ENCODE peak calls at places on chromosomes 11 and 22, in nine cellular contexts. One of them, this sample, is unnamed. For H3K27me3, the result is how much of the 10 kb centered on the place peaks cover.

GRCh38 chr11:68749501-68750196 is 1.7 kb downstream of the TESMIN start:
- DNase-seq in fibroblast of lung: peak
- DNase-seq in sigmoid colon: no peak
- DNase-seq in adrenal gland: no peak
- DNase-seq in GM23248: peak
- DNase-seq in tibial artery: no peak
- DNase-seq in right atrium auricular region: no peak
- DNase-seq in CD8-positive, alpha-beta memory T cell: no peak
- DNase-seq in mesendoderm: peak
- DNase-seq in this sample: no peak

GRCh38 chr11:47394322-47395224 is 13.8 kb upstream of the SLC39A13 start:
- DNase-seq in fibroblast of lung: no peak
- DNase-seq in sigmoid colon: peak
- DNase-seq in adrenal gland: peak
- DNase-seq in GM23248: no peak
- DNase-seq in tibial artery: no peak
- DNase-seq in right atrium auricular region: no peak
- DNase-seq in CD8-positive, alpha-beta memory T cell: peak
- DNase-seq in mesendoderm: no peak
- DNase-seq in this sample: no peak

GRCh38 chr22:35335936-35336781 is 36.5 kb downstream of the TOM1 start:
- DNase-seq in fibroblast of lung: no peak
- DNase-seq in sigmoid colon: peak
- DNase-seq in adrenal gland: peak
- DNase-seq in GM23248: no peak
- DNase-seq in tibial artery: no peak
- DNase-seq in right atrium auricular region: no peak
- DNase-seq in CD8-positive, alpha-beta memory T cell: no peak
- DNase-seq in mesendoderm: no peak
- DNase-seq in this sample: no peak

GRCh38 chr11:10504490-10504889 is 36.5 kb downstream of the RNF141 start:
- DNase-seq in fibroblast of lung: no peak
- DNase-seq in sigmoid colon: peak
- DNase-seq in adrenal gland: no peak
- DNase-seq in GM23248: no peak
- DNase-seq in tibial artery: no peak
- DNase-seq in right atrium auricular region: no peak
- DNase-seq in CD8-positive, alpha-beta memory T cell: no peak
- DNase-seq in mesendoderm: no peak
- DNase-seq in this sample: no peak

GRCh38 chr11:67405196-67405567 is 1.3 kb downstream of the TBC1D10C start:
- DNase-seq in fibroblast of lung: no peak
- DNase-seq in sigmoid colon: no peak
- DNase-seq in adrenal gland: no peak
- DNase-seq in GM23248: no peak
- DNase-seq in tibial artery: no peak
- DNase-seq in right atrium auricular region: no peak
- DNase-seq in CD8-positive, alpha-beta memory T cell: no peak
- DNase-seq in mesendoderm: no peak
- DNase-seq in this sample: no peak

GRCh38 chr11:57314221-57314973 is 10.4 kb downstream of the TNKS1BP1 start:
- DNase-seq in fibroblast of lung: no peak
- DNase-seq in sigmoid colon: peak
- DNase-seq in adrenal gland: no peak
- DNase-seq in GM23248: no peak
- DNase-seq in tibial artery: no peak
- DNase-seq in right atrium auricular region: no peak
- DNase-seq in CD8-positive, alpha-beta memory T cell: no peak
- DNase-seq in mesendoderm: no peak
- DNase-seq in this sample: no peak

GRCh38 chr11:90179923-90180322 is 42.9 kb downstream of the CHORDC1 start:
- DNase-seq in fibroblast of lung: no peak
- DNase-seq in sigmoid colon: no peak
- DNase-seq in adrenal gland: no peak
- DNase-seq in GM23248: no peak
- DNase-seq in tibial artery: no peak
- DNase-seq in right atrium auricular region: no peak
- DNase-seq in CD8-positive, alpha-beta memory T cell: no peak
- DNase-seq in mesendoderm: no peak
- DNase-seq in this sample: no peak

GRCh38 chr11:129814244-129814992 is 1.2 kb upstream of the TMEM45B start:
- DNase-seq in fibroblast of lung: no peak
- DNase-seq in sigmoid colon: no peak
- DNase-seq in adrenal gland: no peak
- DNase-seq in GM23248: no peak
- DNase-seq in tibial artery: no peak
- DNase-seq in right atrium auricular region: no peak
- DNase-seq in CD8-positive, alpha-beta memory T cell: peak
- DNase-seq in mesendoderm: peak
- DNase-seq in this sample: no peak

DNA sequence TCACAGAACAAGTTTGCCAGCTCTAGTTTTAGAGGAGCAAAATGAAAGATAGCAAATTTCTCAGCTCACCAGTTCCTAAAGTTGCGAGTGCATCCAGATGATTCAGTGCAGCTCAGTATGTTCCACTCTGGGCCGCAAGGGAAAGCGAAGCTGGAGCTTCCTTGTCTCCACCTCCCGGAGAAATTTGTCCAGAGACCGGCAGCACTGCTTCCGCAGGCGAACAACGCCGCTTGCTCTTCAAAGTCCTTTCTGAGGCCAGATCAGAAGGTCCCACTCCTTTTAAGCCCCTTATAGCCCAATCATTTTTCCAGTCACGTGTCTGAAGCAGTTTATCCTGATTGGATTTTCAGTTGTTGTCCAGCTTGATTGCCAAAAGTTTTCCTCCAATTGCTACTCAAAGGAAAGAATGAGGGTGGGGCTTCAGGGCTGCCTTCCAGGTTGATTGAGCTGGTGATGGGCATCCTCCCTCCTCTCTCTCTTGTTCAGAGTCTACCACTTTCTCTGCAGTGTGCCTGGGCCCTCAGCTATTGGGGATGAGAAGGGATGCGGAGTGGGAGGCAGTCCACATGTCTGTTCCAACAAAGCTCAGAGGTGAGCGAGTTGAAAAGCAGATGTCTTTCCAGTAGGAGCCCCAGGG is at the start of gene ZNF280A:
- DNase-seq in fibroblast of lung: no peak
- DNase-seq in sigmoid colon: no peak
- DNase-seq in adrenal gland: peak
- DNase-seq in GM23248: peak
- DNase-seq in tibial artery: no peak
- DNase-seq in right atrium auricular region: no peak
- DNase-seq in CD8-positive, alpha-beta memory T cell: no peak
- DNase-seq in mesendoderm: peak
- DNase-seq in this sample: no peak
- H3K27me3 ChIP-seq in fibroblast of lung: under half
- H3K27me3 ChIP-seq in sigmoid colon: under half
- H3K27me3 ChIP-seq in adrenal gland: under half
- H3K27me3 ChIP-seq in GM23248: under half
- H3K27me3 ChIP-seq in tibial artery: under half
- H3K27me3 ChIP-seq in right atrium auricular region: under half
- H3K27me3 ChIP-seq in CD8-positive, alpha-beta memory T cell: under half
- H3K27me3 ChIP-seq in mesendoderm: under half
- H3K27me3 ChIP-seq in this sample: under half

GRCh38 chr11:74639533-74639932 is 47.2 kb downstream of the POLD3 start:
- DNase-seq in fibroblast of lung: no peak
- DNase-seq in sigmoid colon: no peak
- DNase-seq in adrenal gland: no peak
- DNase-seq in GM23248: no peak
- DNase-seq in tibial artery: no peak
- DNase-seq in right atrium auricular region: no peak
- DNase-seq in CD8-positive, alpha-beta memory T cell: no peak
- DNase-seq in mesendoderm: no peak
- DNase-seq in this sample: no peak

GRCh38 chr11:74642912-74643311 is 50.5 kb downstream of the POLD3 start:
- DNase-seq in fibroblast of lung: no peak
- DNase-seq in sigmoid colon: no peak
- DNase-seq in adrenal gland: no peak
- DNase-seq in GM23248: no peak
- DNase-seq in tibial artery: no peak
- DNase-seq in right atrium auricular region: no peak
- DNase-seq in CD8-positive, alpha-beta memory T cell: no peak
- DNase-seq in mesendoderm: no peak
- DNase-seq in this sample: no peak

GRCh38 chr11:74641289-74641688 is 48.9 kb downstream of the POLD3 start:
- DNase-seq in fibroblast of lung: no peak
- DNase-seq in sigmoid colon: no peak
- DNase-seq in adrenal gland: no peak
- DNase-seq in GM23248: no peak
- DNase-seq in tibial artery: no peak
- DNase-seq in right atrium auricular region: no peak
- DNase-seq in CD8-positive, alpha-beta memory T cell: no peak
- DNase-seq in mesendoderm: no peak
- DNase-seq in this sample: no peak

GRCh38 chr11:74644084-74644483 is 51.7 kb downstream of the POLD3 start:
- DNase-seq in fibroblast of lung: no peak
- DNase-seq in sigmoid colon: no peak
- DNase-seq in adrenal gland: no peak
- DNase-seq in GM23248: no peak
- DNase-seq in tibial artery: no peak
- DNase-seq in right atrium auricular region: no peak
- DNase-seq in CD8-positive, alpha-beta memory T cell: no peak
- DNase-seq in mesendoderm: no peak
- DNase-seq in this sample: no peak

DNA sequence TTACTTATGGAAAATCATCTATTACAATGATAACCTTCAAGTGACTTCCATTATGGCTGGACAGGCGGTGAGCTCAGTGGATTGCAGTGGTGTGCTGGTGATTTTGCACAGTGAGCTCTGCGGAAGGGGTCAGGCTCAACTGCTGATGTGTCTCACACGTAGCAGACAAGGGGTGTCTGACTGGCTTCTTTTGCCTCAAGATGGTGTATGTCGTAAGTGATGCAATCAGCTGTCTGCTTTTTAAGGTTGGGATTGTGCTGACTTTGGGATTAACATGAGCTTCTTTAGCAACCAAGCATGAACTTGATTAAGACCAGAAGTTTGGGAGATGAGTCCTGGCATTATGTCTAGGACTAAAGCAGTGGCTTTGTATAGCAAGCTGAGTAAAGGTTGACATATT is 49.5 kb downstream of the POLD3 start:
- DNase-seq in fibroblast of lung: no peak
- DNase-seq in sigmoid colon: no peak
- DNase-seq in adrenal gland: no peak
- DNase-seq in GM23248: no peak
- DNase-seq in tibial artery: no peak
- DNase-seq in right atrium auricular region: no peak
- DNase-seq in CD8-positive, alpha-beta memory T cell: no peak
- DNase-seq in mesendoderm: no peak
- DNase-seq in this sample: no peak
- H3K27ac ChIP-seq in fibroblast of lung: no peak
- H3K27ac ChIP-seq in sigmoid colon: peak
- H3K27ac ChIP-seq in adrenal gland: no peak
- H3K27ac ChIP-seq in GM23248: no peak
- H3K27ac ChIP-seq in tibial artery: no peak
- H3K27ac ChIP-seq in right atrium auricular region: no peak
- H3K27ac ChIP-seq in CD8-positive, alpha-beta memory T cell: no peak
- H3K27ac ChIP-seq in mesendoderm: no peak
- H3K27ac ChIP-seq in this sample: no peak

GRCh38 chr11:79189055-79189454 is 251.8 kb downstream of the TENM4 start:
- DNase-seq in fibroblast of lung: no peak
- DNase-seq in sigmoid colon: no peak
- DNase-seq in adrenal gland: no peak
- DNase-seq in GM23248: no peak
- DNase-seq in tibial artery: no peak
- DNase-seq in right atrium auricular region: no peak
- DNase-seq in CD8-positive, alpha-beta memory T cell: no peak
- DNase-seq in mesendoderm: no peak
- DNase-seq in this sample: no peak

GRCh38 chr11:79193663-79194062 is 247.2 kb downstream of the TENM4 start:
- DNase-seq in fibroblast of lung: no peak
- DNase-seq in sigmoid colon: no peak
- DNase-seq in adrenal gland: no peak
- DNase-seq in GM23248: no peak
- DNase-seq in tibial artery: no peak
- DNase-seq in right atrium auricular region: no peak
- DNase-seq in CD8-positive, alpha-beta memory T cell: no peak
- DNase-seq in mesendoderm: no peak
- DNase-seq in this sample: no peak

GRCh38 chr11:79189604-79190003 is 251.2 kb downstream of the TENM4 start:
- DNase-seq in fibroblast of lung: no peak
- DNase-seq in sigmoid colon: no peak
- DNase-seq in adrenal gland: no peak
- DNase-seq in GM23248: no peak
- DNase-seq in tibial artery: no peak
- DNase-seq in right atrium auricular region: no peak
- DNase-seq in CD8-positive, alpha-beta memory T cell: no peak
- DNase-seq in mesendoderm: no peak
- DNase-seq in this sample: no peak

GRCh38 chr11:79195209-79195608 is 245.6 kb downstream of the TENM4 start:
- DNase-seq in fibroblast of lung: no peak
- DNase-seq in sigmoid colon: no peak
- DNase-seq in adrenal gland: no peak
- DNase-seq in GM23248: no peak
- DNase-seq in tibial artery: no peak
- DNase-seq in right atrium auricular region: no peak
- DNase-seq in CD8-positive, alpha-beta memory T cell: no peak
- DNase-seq in mesendoderm: no peak
- DNase-seq in this sample: no peak

DNA sequence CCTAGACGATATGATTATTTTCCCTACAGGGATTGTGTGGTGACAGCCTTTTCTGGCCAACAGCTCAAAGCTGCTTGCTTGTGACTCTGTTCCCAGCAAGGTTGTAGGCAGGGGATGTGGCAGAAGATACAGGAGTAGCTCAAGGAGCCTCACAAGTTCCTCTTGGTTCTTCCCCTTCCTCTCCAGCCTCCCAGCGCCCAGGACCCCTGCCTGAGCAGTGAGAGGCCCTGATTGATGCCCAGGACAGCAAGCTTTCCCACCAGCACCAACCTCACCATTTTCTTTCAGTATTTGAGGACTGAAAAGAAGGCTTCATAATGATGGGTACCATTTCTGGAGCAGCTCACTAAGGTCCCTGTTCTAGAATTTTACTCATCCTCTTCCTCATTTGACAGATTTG is 248.0 kb downstream of the TENM4 start:
- DNase-seq in fibroblast of lung: no peak
- DNase-seq in sigmoid colon: no peak
- DNase-seq in adrenal gland: no peak
- DNase-seq in GM23248: no peak
- DNase-seq in tibial artery: no peak
- DNase-seq in right atrium auricular region: no peak
- DNase-seq in CD8-positive, alpha-beta memory T cell: no peak
- DNase-seq in mesendoderm: no peak
- DNase-seq in this sample: no peak
- H3K27me3 ChIP-seq in fibroblast of lung: under half
- H3K27me3 ChIP-seq in sigmoid colon: under half
- H3K27me3 ChIP-seq in adrenal gland: under half
- H3K27me3 ChIP-seq in GM23248: under half
- H3K27me3 ChIP-seq in tibial artery: under half
- H3K27me3 ChIP-seq in right atrium auricular region: under half
- H3K27me3 ChIP-seq in CD8-positive, alpha-beta memory T cell: under half
- H3K27me3 ChIP-seq in mesendoderm: under half
- H3K27me3 ChIP-seq in this sample: under half

GRCh38 chr22:20316217-20316843 is 3.5 kb downstream of the DGCR6L start:
- DNase-seq in fibroblast of lung: no peak
- DNase-seq in sigmoid colon: peak
- DNase-seq in adrenal gland: peak
- DNase-seq in GM23248: no peak
- DNase-seq in tibial artery: no peak
- DNase-seq in right atrium auricular region: peak
- DNase-seq in CD8-positive, alpha-beta memory T cell: no peak
- DNase-seq in mesendoderm: no peak
- DNase-seq in this sample: no peak

GRCh38 chr22:20315337-20316216 is 4.3 kb downstream of the DGCR6L start:
- DNase-seq in fibroblast of lung: no peak
- DNase-seq in sigmoid colon: no peak
- DNase-seq in adrenal gland: peak
- DNase-seq in GM23248: no peak
- DNase-seq in tibial artery: peak
- DNase-seq in right atrium auricular region: peak
- DNase-seq in CD8-positive, alpha-beta memory T cell: no peak
- DNase-seq in mesendoderm: no peak
- DNase-seq in this sample: peak

GRCh38 chr22:20319745-20320658 is at the start of gene DGCR6L:
- DNase-seq in fibroblast of lung: peak
- DNase-seq in sigmoid colon: peak
- DNase-seq in adrenal gland: peak
- DNase-seq in GM23248: peak
- DNase-seq in tibial artery: peak
- DNase-seq in right atrium auricular region: peak
- DNase-seq in CD8-positive, alpha-beta memory T cell: peak
- DNase-seq in mesendoderm: peak
- DNase-seq in this sample: peak

GRCh38 chr22:20316844-20317401 is 2.9 kb downstream of the DGCR6L start:
- DNase-seq in fibroblast of lung: no peak
- DNase-seq in sigmoid colon: no peak
- DNase-seq in adrenal gland: peak
- DNase-seq in GM23248: no peak
- DNase-seq in tibial artery: no peak
- DNase-seq in right atrium auricular region: no peak
- DNase-seq in CD8-positive, alpha-beta memory T cell: no peak
- DNase-seq in mesendoderm: no peak
- DNase-seq in this sample: no peak

DNA sequence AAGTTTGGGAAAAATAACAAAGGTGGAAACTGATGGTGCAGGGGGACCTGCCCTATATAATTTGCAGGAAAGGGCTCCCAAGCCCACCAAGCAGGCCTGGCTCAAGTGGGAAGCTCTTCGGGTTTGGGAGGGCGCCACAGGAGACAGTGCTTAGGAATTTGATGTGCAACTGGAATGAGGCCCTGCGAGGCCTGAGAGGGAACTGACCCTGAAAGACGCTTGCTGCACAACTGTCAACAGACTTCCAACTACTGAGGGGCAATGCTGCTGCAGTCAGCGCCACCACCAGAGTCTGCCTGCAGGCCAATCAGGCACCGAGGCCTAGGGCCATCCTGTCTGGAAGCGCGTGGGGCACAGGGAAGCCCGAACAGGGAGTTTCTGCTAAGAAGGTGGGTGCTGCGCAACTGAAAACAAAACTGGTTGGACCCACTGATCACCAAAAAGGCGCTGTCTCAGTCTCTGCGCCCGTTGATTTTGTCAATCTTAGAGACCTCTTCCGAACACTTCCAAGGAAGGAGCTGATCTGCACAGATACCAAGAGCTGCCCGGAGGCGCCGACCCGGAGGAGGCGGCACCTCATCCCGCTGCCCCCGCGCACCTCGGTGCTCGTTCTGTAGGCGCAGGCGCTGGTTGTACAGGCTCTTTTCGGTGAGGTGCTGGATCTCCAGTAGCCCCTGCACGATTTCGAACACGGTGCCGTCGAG is 667 bp downstream of the DGCR6L start:
- DNase-seq in fibroblast of lung: no peak
- DNase-seq in sigmoid colon: peak
- DNase-seq in adrenal gland: peak
- DNase-seq in GM23248: peak
- DNase-seq in tibial artery: no peak
- DNase-seq in right atrium auricular region: peak
- DNase-seq in CD8-positive, alpha-beta memory T cell: no peak
- DNase-seq in mesendoderm: peak
- DNase-seq in this sample: peak
- H3K27ac ChIP-seq in fibroblast of lung: peak
- H3K27ac ChIP-seq in sigmoid colon: peak
- H3K27ac ChIP-seq in adrenal gland: no peak
- H3K27ac ChIP-seq in GM23248: no peak
- H3K27ac ChIP-seq in tibial artery: peak
- H3K27ac ChIP-seq in right atrium auricular region: peak
- H3K27ac ChIP-seq in CD8-positive, alpha-beta memory T cell: peak
- H3K27ac ChIP-seq in mesendoderm: no peak
- H3K27ac ChIP-seq in this sample: peak

This sample was measured in ovary.